ENCODE peak calls at places on chromosomes 7 and 10, in nine cellular contexts. T is neuronal stem cell; Y is Caki2; K is CD8-positive, alpha-beta memory T cell; F is PC-3; V is HTR-8/SVneo; M is SIG-M5; L is neural crest cell; N is left ventricle myocardium superior. C is an unnamed sample.
A peak's percentile ranks its signal among the peaks of the same experiment; 100 is the strongest.

GRCh38 chr10:132337019-132337418 is 5.0 kb downstream of the LRRC27 start:
- DNase-seq in T (no peak), Y (no peak), K (no peak), F (no peak), V (no peak), M (no peak), L (peak; percentile 22), N (no peak), C (no peak)

GRCh38 chr7:38232475-38233366 is 40.7 kb downstream of the TARP start:
- DNase-seq in T (no peak), Y (no peak), K (peak; percentile 92), F (no peak), V (no peak), M (peak; percentile 66), L (no peak), N (peak; percentile 31), C (no peak)

GRCh38 chr10:101569838-101570763 is 18.0 kb downstream of the POLL start:
- DNase-seq in T (peak; percentile 77), Y (peak; percentile 66), K (peak; percentile 85), F (peak; percentile 59), V (peak; percentile 82), M (no peak), L (peak; percentile 84), N (peak; percentile 89), C (peak; percentile 61)

GRCh38 chr10:115856580-115856979 is 416.4 kb downstream of the GFRA1 start:
- DNase-seq in T (peak; percentile 24), Y (no peak), K (no peak), F (no peak), V (no peak), M (no peak), L (no peak), N (no peak), C (peak; percentile 16)

GRCh38 chr7:29607259-29607658 is 43.6 kb downstream of the PRR15 start:
- DNase-seq in T (no peak), Y (no peak), K (no peak), F (peak; percentile 36), V (no peak), M (no peak), L (no peak), N (no peak), C (no peak)

GRCh38 chr10:119301397-119301796 is 94.0 kb downstream of the GRK5 start:
- DNase-seq in T (no peak), Y (no peak), K (peak; percentile 82), F (no peak), V (no peak), M (no peak), L (no peak), N (no peak), C (no peak)

GRCh38 chr7:31373337-31374289 is 33.1 kb upstream of the NEUROD6 start:
- DNase-seq in T (peak; percentile 63), Y (peak; percentile 39), K (no peak), F (peak; percentile 76), V (peak; percentile 47), M (no peak), L (peak; percentile 63), N (no peak), C (peak; percentile 47)

GRCh38 chr10:15068802-15069201 is 19.8 kb downstream of the ACBD7 start:
- DNase-seq in T (no peak), Y (no peak), K (no peak), F (no peak), V (no peak), M (no peak), L (no peak), N (no peak), C (peak; percentile 58)

GRCh38 chr7:16801111-16801542 is 3.7 kb downstream of the AGR2 start:
- DNase-seq in T (peak; percentile 21), Y (peak; percentile 79), K (no peak), F (peak; percentile 94), V (peak; percentile 72), M (no peak), L (no peak), N (no peak), C (peak; percentile 90)

GRCh38 chr10:6187278-6187677 is 15.5 kb upstream of the PFKFB3 start:
- DNase-seq in T (no peak), Y (no peak), K (no peak), F (no peak), V (no peak), M (no peak), L (no peak), N (no peak), C (no peak)

GRCh38 chr10:60555710-60556109 is 166.0 kb upstream of the ANK3 start:
- DNase-seq in T (no peak), Y (no peak), K (no peak), F (peak; percentile 81), V (no peak), M (no peak), L (no peak), N (no peak), C (no peak)

GRCh38 chr10:30000802-30001571 is 58.4 kb downstream of the JCAD start:
- DNase-seq in T (no peak), Y (peak; percentile 73), K (no peak), F (peak; percentile 61), V (no peak), M (no peak), L (no peak), N (no peak), C (peak; percentile 32)

GRCh38 chr10:98001736-98002135 is 28.7 kb downstream of the CRTAC1 start:
- DNase-seq in T (no peak), Y (no peak), K (no peak), F (no peak), V (no peak), M (no peak), L (no peak), N (no peak), C (no peak)

GRCh38 chr7:50595538-50596102 is 30.4 kb upstream of the DDC start:
- DNase-seq in T (peak; percentile 2), Y (peak; percentile 33), K (no peak), F (peak; percentile 52), V (no peak), M (no peak), L (peak; percentile 23), N (no peak), C (peak; percentile 49)

GRCh38 chr7:101564778-101565211 is 64.3 kb downstream of the MYL10 start:
- DNase-seq in T (peak; percentile 63), Y (peak; percentile 73), K (peak; percentile 36), F (peak; percentile 71), V (no peak), M (no peak), L (no peak), N (no peak), C (peak; percentile 12)

GRCh38 chr7:20797174-20798080 is 10.7 kb upstream of the SP8 start:
- DNase-seq in T (no peak), Y (peak; percentile 77), K (no peak), F (no peak), V (no peak), M (no peak), L (no peak), N (no peak), C (peak; percentile 33)

GRCh38 chr7:77413861-77414424 is 2.2 kb downstream of the GSAP start:
- DNase-seq in T (no peak), Y (no peak), K (no peak), F (peak; percentile 46), V (no peak), M (no peak), L (no peak), N (no peak), C (peak; percentile 57)

GRCh38 chr7:25820432-25821040 is 331.5 kb upstream of the NFE2L3 start:
- DNase-seq in T (no peak), Y (no peak), K (no peak), F (peak; percentile 42), V (no peak), M (no peak), L (no peak), N (no peak), C (no peak)

GRCh38 chr10:114684822-114685209 is 26.7 kb upstream of the ABLIM1 start:
- DNase-seq in T (no peak), Y (peak; percentile 61), K (no peak), F (peak; percentile 70), V (peak; percentile 39), M (no peak), L (no peak), N (no peak), C (peak; percentile 51)

GRCh38 chr7:28782362-28782761 is 175.8 kb downstream of the TRIL start:
- DNase-seq in T (no peak), Y (no peak), K (no peak), F (no peak), V (no peak), M (no peak), L (no peak), N (no peak), C (no peak)

GRCh38 chr7:108067844-108068243 is 62.3 kb downstream of the LAMB4 start:
- DNase-seq in T (no peak), Y (no peak), K (no peak), F (no peak), V (no peak), M (no peak), L (no peak), N (no peak), C (no peak)

GRCh38 chr7:32893225-32893560 is 1.6 kb upstream of the KBTBD2 start:
- DNase-seq in T (no peak), Y (no peak), K (no peak), F (no peak), V (no peak), M (no peak), L (no peak), N (no peak), C (no peak)

GRCh38 chr10:35554036-35554435 is 51.1 kb upstream of the GJD4 start:
- DNase-seq in T (no peak), Y (no peak), K (no peak), F (no peak), V (no peak), M (no peak), L (no peak), N (no peak), C (no peak)

GRCh38 chr10:75201793-75202307 is 8.7 kb upstream of the VDAC2 start:
- DNase-seq in T (no peak), Y (peak; percentile 41), K (no peak), F (peak; percentile 71), V (no peak), M (no peak), L (no peak), N (no peak), C (no peak)

GRCh38 chr10:67837519-67838314 is at the start of gene DNAJC12:
- DNase-seq in T (no peak), Y (peak; percentile 40), K (no peak), F (peak; percentile 78), V (peak; percentile 34), M (peak; percentile 85), L (no peak), N (no peak), C (no peak)

GRCh38 chr7:44580945-44581344 is 1.1 kb downstream of the TMED4 start:
- DNase-seq in T (no peak), Y (peak; percentile 50), K (no peak), F (peak; percentile 38), V (no peak), M (no peak), L (no peak), N (no peak), C (no peak)

GRCh38 chr7:490461-491291 is 29.0 kb downstream of the PDGFA start:
- DNase-seq in T (no peak), Y (no peak), K (no peak), F (no peak), V (no peak), M (no peak), L (no peak), N (no peak), C (peak; percentile 70)

GRCh38 chr7:50461695-50462094 is 11.5 kb upstream of the FIGNL1 start:
- DNase-seq in T (no peak), Y (no peak), K (no peak), F (no peak), V (no peak), M (no peak), L (no peak), N (no peak), C (no peak)

C was measured in mammary epithelial cell.